ENCODE peak calls at places on chromosomes 3 and 15, in five cellular contexts. A is lung, C is neural progenitor cell, S is PC-3, U is aorta. G is an unnamed sample.

GRCh38 chr3:72458365-72458764 is 389.9 kb downstream of the SHQ1 start:
- DNase-seq in U (no peak), S (peak), A (peak), C (no peak), G (no peak)

GRCh38 chr3:108602249-108602934 is 12.9 kb downstream of the DZIP3 start:
- DNase-seq in S (no peak), U (no peak), A (no peak), C (peak), G (no peak)

GRCh38 chr3:150144309-150144708 is 173.6 kb upstream of the PFN2 start:
- DNase-seq in U (no peak), A (no peak), C (no peak), S (no peak), G (no peak)

GRCh38 chr3:43892535-43892934 is 201.8 kb downstream of the ABHD5 start:
- DNase-seq in S (no peak), U (no peak), A (no peak), C (no peak), G (no peak)

GRCh38 chr3:106518516-106518915 is 649.7 kb upstream of the CBLB start:
- DNase-seq in S (peak), U (no peak), A (no peak), C (no peak), G (no peak)

GRCh38 chr15:85741021-85741421 is 53.7 kb downstream of the KLHL25 start:
- DNase-seq in A (no peak), C (no peak), S (no peak), U (no peak), G (no peak)

GRCh38 chr3:17195192-17195611 is 310.4 kb downstream of the PLCL2 start:
- DNase-seq in C (peak), U (no peak), S (no peak), A (no peak), G (peak)

GRCh38 chr15:38226867-38227266 is 25.8 kb upstream of the SPRED1 start:
- DNase-seq in U (no peak), S (peak), A (peak), C (no peak), G (peak)

GRCh38 chr15:100909582-100909981 is 9.6 kb upstream of the LRRK1 start:
- DNase-seq in A (no peak), S (no peak), U (peak), C (no peak), G (no peak)

GRCh38 chr3:101676219-101676764 is 640 bp downstream of the ZBTB11 start:
- DNase-seq in C (peak), U (peak), A (peak), S (peak), G (peak)

DNA sequence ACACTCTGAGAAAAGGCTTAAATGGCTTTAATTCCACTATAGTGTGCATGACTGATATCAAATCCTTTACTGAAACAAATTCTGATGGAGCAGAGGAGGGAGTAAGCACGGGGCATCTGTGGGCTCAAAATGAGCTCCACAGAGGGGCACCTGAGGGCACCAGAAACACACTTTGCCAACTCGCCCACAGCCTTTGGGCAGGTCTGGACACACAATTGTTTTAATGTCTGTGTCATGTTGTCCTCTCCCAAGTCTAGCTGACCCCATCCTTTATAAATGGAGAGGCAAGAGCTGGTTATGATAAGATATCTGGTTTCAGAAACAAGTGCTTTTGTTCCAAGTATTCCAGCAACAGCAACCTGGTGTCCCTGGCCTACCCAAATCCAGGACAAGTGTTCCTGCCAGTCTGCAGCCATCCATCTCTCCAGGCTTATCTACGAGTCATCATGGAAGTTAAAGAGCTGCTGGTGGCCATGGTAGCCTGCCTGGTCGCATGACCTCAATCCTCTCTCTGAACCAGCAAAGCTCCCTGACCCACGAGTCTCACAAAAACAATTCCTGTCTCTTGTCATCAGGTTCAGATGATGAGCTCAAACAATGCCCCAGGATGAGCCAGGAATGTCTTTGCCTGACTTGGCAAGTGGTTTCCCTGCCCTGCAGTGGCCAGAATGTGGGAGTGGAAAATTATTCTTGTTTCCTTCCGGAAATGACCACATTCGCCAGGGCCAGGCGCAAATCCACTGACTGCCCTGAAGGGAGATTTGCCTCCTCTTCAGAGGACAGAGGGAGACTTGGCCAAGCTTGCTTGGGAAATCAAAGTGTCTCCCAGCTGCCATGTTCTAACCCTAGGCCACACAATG is 64.4 kb upstream of the TPM1 start:
- DNase-seq in A (no peak), C (no peak), S (no peak), U (no peak), G (no peak)
- H3K27ac ChIP-seq in A (no peak), C (no peak), S (no peak), U (no peak), G (no peak)

GRCh38 chr3:71226565-71227281 is 356.8 kb downstream of the FOXP1 start:
- DNase-seq in C (no peak), A (no peak), S (no peak), U (peak), G (no peak)

GRCh38 chr3:71225285-71225684 is 358.2 kb downstream of the FOXP1 start:
- DNase-seq in U (no peak), S (no peak), C (no peak), A (no peak), G (no peak)

GRCh38 chr3:71228156-71228885 is 355.2 kb downstream of the FOXP1 start:
- DNase-seq in U (no peak), A (no peak), S (no peak), C (no peak), G (no peak)

GRCh38 chr3:71225951-71226564 is 357.5 kb downstream of the FOXP1 start:
- DNase-seq in A (no peak), U (no peak), C (no peak), S (no peak), G (no peak)

GRCh38 chr3:71227344-71227743 is 356.2 kb downstream of the FOXP1 start:
- DNase-seq in U (no peak), S (no peak), C (no peak), A (no peak), G (no peak)
- H3K27ac ChIP-seq in U (peak), S (no peak), C (no peak), A (peak), G (no peak)

GRCh38 chr3:168807426-168807825 is 711.7 kb upstream of the GOLIM4 start:
- DNase-seq in A (no peak), U (no peak), S (no peak), C (peak), G (no peak)

GRCh38 chr3:168802761-168803160 is 707.0 kb upstream of the GOLIM4 start:
- DNase-seq in C (no peak), S (no peak), U (no peak), A (no peak), G (no peak)

GRCh38 chr3:168803536-168803935 is 707.8 kb upstream of the GOLIM4 start:
- DNase-seq in A (no peak), S (peak), C (no peak), U (no peak), G (no peak)

GRCh38 chr3:168796339-168796738 is 700.6 kb upstream of the GOLIM4 start:
- DNase-seq in C (no peak), A (no peak), U (no peak), S (no peak), G (no peak)

GRCh38 chr3:168801792-168802191 is 706.1 kb upstream of the GOLIM4 start:
- DNase-seq in C (no peak), A (no peak), S (peak), U (no peak), G (no peak)
- H3K27ac ChIP-seq in C (no peak), A (no peak), S (no peak), U (no peak), G (no peak)

DNA sequence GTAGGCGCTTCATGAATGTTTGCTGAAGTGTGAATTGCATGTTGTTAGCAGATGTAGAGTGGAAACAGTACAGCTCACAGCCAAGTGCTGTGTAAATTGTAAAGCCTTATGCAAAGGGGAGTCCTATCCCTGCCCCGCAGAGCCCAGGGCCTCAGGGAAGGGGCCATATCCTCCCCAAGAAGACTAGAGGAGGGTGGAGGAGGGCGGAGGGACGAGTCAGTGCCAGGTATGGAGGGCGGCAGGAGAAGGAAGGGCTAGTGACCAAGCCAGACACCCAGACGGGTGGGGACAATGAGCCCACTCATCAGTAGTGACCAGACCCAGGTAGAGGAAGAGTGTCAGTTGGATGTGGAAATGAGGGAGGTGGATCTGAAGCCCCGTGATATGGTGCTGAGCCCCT is 45.2 kb downstream of the ZNF710 start:
- DNase-seq in A (no peak), U (peak), S (no peak), C (no peak), G (no peak)
- H3K27ac ChIP-seq in A (no peak), U (no peak), S (no peak), C (no peak), G (peak)

DNA sequence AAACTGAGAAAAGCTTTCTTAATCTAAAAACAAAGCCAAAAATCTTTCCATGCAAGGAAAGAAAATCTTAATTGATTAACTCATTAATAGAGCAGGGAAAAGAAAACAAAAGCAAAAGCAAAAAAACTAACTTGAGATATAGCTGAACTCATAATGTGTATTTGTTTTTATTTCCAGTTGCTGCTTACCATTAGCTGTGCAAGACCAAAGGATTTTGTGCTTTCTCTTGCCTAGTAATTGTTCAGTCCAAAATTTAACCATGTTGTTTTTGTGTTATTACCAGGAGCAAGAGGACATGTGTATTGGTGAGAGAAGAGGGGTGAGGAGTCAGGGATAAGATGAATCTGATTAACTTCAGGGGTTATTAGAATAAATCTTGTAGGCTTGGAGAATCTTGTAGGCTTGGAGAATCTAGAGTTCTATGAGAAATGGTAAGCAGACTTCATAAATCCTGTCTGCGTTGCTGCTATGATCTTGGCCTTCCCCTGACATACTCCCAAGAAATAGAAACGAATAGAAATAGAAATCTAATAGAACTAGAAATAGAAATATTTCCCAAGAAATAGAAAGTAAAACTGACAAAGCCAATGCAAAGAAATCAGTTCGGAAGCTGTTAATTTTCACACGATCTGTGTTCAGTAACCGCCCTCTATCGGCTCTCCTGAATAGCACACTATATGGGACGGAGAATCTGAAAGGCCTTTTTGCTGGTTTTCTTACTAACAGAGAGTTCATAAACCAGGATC is 72.6 kb upstream of the TNFSF10 start:
- DNase-seq in S (peak), U (no peak), A (peak), C (peak), G (peak)
- H3K27ac ChIP-seq in S (no peak), U (no peak), A (peak), C (no peak), G (peak)

G was measured in pancreas.